ENCODE peak calls at places on chromosomes 5 and 9, in four cellular contexts. One of them, this sample, is unnamed.

GRCh38 chr5:149410071-149410470 is 31.0 kb upstream of the IL17B start:
- DNase-seq in osteocyte: no peak
- DNase-seq in psoas muscle: no peak
- DNase-seq in left lung: no peak
- DNase-seq in this sample: no peak

GRCh38 chr5:147509041-147509709 is 693 bp downstream of the DPYSL3 start:
- DNase-seq in osteocyte: peak
- DNase-seq in psoas muscle: peak
- DNase-seq in left lung: peak
- DNase-seq in this sample: no peak

GRCh38 chr5:128574041-128574440 is 36.0 kb upstream of the FBN2 start:
- DNase-seq in osteocyte: no peak
- DNase-seq in psoas muscle: no peak
- DNase-seq in left lung: no peak
- DNase-seq in this sample: no peak

GRCh38 chr5:159965031-159965837 is 43.7 kb upstream of the TTC1 start:
- DNase-seq in osteocyte: no peak
- DNase-seq in psoas muscle: peak
- DNase-seq in left lung: peak
- DNase-seq in this sample: peak

GRCh38 chr5:178434016-178434761 is 156.0 kb downstream of the COL23A1 start:
- DNase-seq in osteocyte: peak
- DNase-seq in psoas muscle: no peak
- DNase-seq in left lung: peak
- DNase-seq in this sample: no peak

GRCh38 chr5:131774652-131775367 is 22.0 kb downstream of the FNIP1 start:
- DNase-seq in osteocyte: no peak
- DNase-seq in psoas muscle: no peak
- DNase-seq in left lung: no peak
- DNase-seq in this sample: no peak

GRCh38 chr5:34574976-34575467 is 81.1 kb upstream of the RAI14 start:
- DNase-seq in osteocyte: no peak
- DNase-seq in psoas muscle: no peak
- DNase-seq in left lung: no peak
- DNase-seq in this sample: no peak

GRCh38 chr5:83720805-83721431 is at the start of gene HAPLN1:
- DNase-seq in osteocyte: no peak
- DNase-seq in psoas muscle: no peak
- DNase-seq in left lung: no peak
- DNase-seq in this sample: no peak

GRCh38 chr5:10541247-10541646 is 22.6 kb upstream of the ANKRD33B start:
- DNase-seq in osteocyte: no peak
- DNase-seq in psoas muscle: no peak
- DNase-seq in left lung: no peak
- DNase-seq in this sample: no peak

GRCh38 chr9:96646081-96646991 is 8.8 kb downstream of the PRXL2C start:
- DNase-seq in osteocyte: peak
- DNase-seq in psoas muscle: peak
- DNase-seq in left lung: peak
- DNase-seq in this sample: no peak

GRCh38 chr9:127067603-127068220 is 54.7 kb downstream of the ANGPTL2 start:
- DNase-seq in osteocyte: no peak
- DNase-seq in psoas muscle: no peak
- DNase-seq in left lung: no peak
- DNase-seq in this sample: no peak

DNA sequence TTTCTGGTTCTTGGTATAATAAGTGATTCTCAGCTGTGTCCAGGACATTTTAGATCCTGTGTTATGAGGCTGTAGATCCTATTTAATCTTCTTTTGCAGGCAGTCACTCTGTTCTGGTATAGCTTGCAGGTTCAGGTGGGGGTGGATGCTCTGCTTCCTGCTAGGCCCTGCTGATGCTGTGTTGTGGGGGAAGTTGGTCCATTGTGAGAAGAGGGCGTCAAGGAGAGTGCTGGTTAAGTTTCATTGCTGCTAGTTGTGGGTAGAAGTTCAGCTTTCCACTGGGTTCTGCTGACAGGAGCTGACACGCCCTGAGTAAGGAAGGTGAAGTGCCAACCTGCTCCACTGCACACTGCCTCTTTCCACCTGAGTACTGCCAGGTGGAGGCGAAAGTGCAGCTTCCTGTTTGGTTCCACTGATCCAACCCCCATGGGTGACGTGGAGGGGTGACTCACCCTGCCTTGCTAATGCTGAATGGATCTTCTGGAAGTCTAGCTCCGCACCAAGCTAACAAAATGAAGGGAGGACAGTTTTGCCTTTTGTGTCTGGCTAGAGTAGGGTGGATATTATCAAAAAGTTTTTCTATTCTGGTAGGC is 16.3 kb downstream of the NMRK1 start:
- DNase-seq in osteocyte: no peak
- DNase-seq in psoas muscle: no peak
- DNase-seq in left lung: peak
- DNase-seq in this sample: peak
- TF ChIP-seq CTCF in osteocyte: no peak
- TF ChIP-seq CTCF in psoas muscle: no peak
- TF ChIP-seq CTCF in left lung: no peak
- TF ChIP-seq CTCF in this sample: no peak

GRCh38 chr5:163436515-163436914 is 880 bp upstream of the CCNG1 start:
- DNase-seq in osteocyte: no peak
- DNase-seq in psoas muscle: no peak
- DNase-seq in left lung: no peak
- DNase-seq in this sample: no peak
- TF ChIP-seq CTCF in osteocyte: no peak
- TF ChIP-seq CTCF in psoas muscle: no peak
- TF ChIP-seq CTCF in left lung: no peak
- TF ChIP-seq CTCF in this sample: no peak

GRCh38 chr5:135355182-135355581 is 43.8 kb downstream of the MACROH2A1 start:
- DNase-seq in osteocyte: no peak
- DNase-seq in psoas muscle: no peak
- DNase-seq in left lung: no peak
- DNase-seq in this sample: no peak
- TF ChIP-seq CTCF in osteocyte: no peak
- TF ChIP-seq CTCF in psoas muscle: no peak
- TF ChIP-seq CTCF in left lung: no peak
- TF ChIP-seq CTCF in this sample: no peak

DNA sequence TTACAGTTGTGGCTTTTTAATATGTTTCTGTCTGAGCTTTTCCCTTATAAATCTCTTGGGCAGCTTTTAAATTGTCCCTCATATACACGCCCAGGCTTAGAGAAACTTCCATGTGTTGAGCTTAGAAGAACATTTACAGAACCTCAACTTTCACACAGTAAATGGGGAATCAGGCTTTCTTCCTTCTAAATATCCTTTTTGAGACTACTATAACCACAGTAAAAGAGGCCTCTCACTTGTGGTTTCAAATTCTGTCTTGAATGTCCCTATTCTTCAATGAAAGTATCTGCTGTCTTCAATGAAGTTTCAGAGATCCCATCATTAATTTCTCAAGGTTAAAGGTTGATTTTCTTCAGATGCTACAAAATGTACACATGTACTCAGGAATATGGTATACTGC is 588.6 kb upstream of the DMAC1 start:
- DNase-seq in osteocyte: no peak
- DNase-seq in psoas muscle: no peak
- DNase-seq in left lung: no peak
- DNase-seq in this sample: no peak
- TF ChIP-seq CTCF in osteocyte: no peak
- TF ChIP-seq CTCF in psoas muscle: no peak
- TF ChIP-seq CTCF in left lung: no peak
- TF ChIP-seq CTCF in this sample: no peak

GRCh38 chr5:112693301-112693700 is 44.4 kb upstream of the APC start:
- DNase-seq in osteocyte: no peak
- DNase-seq in psoas muscle: no peak
- DNase-seq in left lung: no peak
- DNase-seq in this sample: no peak

GRCh38 chr5:112692472-112692871 is 45.2 kb upstream of the APC start:
- DNase-seq in osteocyte: no peak
- DNase-seq in psoas muscle: no peak
- DNase-seq in left lung: no peak
- DNase-seq in this sample: no peak

GRCh38 chr5:112690605-112691340 is 46.9 kb upstream of the APC start:
- DNase-seq in osteocyte: no peak
- DNase-seq in psoas muscle: no peak
- DNase-seq in left lung: no peak
- DNase-seq in this sample: no peak

GRCh38 chr5:112691341-112691685 is 46.4 kb upstream of the APC start:
- DNase-seq in osteocyte: no peak
- DNase-seq in psoas muscle: no peak
- DNase-seq in left lung: no peak
- DNase-seq in this sample: no peak

GRCh38 chr5:112691758-112692157 is 45.9 kb upstream of the APC start:
- DNase-seq in osteocyte: no peak
- DNase-seq in psoas muscle: no peak
- DNase-seq in left lung: no peak
- DNase-seq in this sample: peak
- TF ChIP-seq CTCF in osteocyte: peak
- TF ChIP-seq CTCF in psoas muscle: no peak
- TF ChIP-seq CTCF in left lung: no peak
- TF ChIP-seq CTCF in this sample: peak

DNA sequence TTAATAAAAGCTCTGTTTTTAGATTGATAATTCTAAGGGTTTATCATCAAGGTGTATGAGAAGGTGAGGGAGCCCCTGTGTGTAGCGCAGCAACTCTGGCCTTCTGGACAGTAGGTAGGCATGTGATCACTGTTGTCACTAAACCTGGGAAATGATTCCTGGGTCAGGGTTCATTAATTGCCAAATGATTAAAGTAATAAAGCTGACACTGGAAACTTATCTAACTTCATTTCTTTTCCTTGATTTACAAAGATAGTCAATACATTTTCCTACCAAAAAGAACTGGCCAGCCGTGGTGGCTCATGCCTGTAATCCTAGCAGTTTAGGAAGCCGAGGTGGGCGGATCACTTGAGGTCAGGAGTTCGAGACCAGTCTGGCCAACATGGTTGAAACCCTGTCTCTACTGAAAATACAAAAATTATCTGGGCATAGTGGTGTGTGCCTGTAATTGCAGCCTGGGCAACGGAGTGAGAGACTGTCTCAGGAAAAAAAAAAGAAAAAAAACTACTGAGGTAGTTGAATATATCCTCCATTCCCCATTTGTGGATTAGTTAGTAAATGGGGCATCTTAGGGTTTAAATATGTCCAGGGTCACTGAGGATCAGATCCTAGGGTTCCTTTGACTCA is 2.4 kb downstream of the EHMT1 start:
- DNase-seq in osteocyte: no peak
- DNase-seq in psoas muscle: no peak
- DNase-seq in left lung: no peak
- DNase-seq in this sample: peak
- TF ChIP-seq CTCF in osteocyte: peak
- TF ChIP-seq CTCF in psoas muscle: peak
- TF ChIP-seq CTCF in left lung: no peak
- TF ChIP-seq CTCF in this sample: peak

GRCh38 chr5:141844414-141845097 is 33.7 kb downstream of the PCDH1 start:
- DNase-seq in osteocyte: no peak
- DNase-seq in psoas muscle: no peak
- DNase-seq in left lung: no peak
- DNase-seq in this sample: no peak

GRCh38 chr5:141843156-141843927 is 34.9 kb downstream of the PCDH1 start:
- DNase-seq in osteocyte: no peak
- DNase-seq in psoas muscle: no peak
- DNase-seq in left lung: no peak
- DNase-seq in this sample: no peak

GRCh38 chr5:141846031-141846430 is 32.2 kb downstream of the PCDH1 start:
- DNase-seq in osteocyte: no peak
- DNase-seq in psoas muscle: no peak
- DNase-seq in left lung: no peak
- DNase-seq in this sample: peak

GRCh38 chr5:141848771-141849370 is 29.3 kb downstream of the PCDH1 start:
- DNase-seq in osteocyte: no peak
- DNase-seq in psoas muscle: no peak
- DNase-seq in left lung: peak
- DNase-seq in this sample: peak

DNA sequence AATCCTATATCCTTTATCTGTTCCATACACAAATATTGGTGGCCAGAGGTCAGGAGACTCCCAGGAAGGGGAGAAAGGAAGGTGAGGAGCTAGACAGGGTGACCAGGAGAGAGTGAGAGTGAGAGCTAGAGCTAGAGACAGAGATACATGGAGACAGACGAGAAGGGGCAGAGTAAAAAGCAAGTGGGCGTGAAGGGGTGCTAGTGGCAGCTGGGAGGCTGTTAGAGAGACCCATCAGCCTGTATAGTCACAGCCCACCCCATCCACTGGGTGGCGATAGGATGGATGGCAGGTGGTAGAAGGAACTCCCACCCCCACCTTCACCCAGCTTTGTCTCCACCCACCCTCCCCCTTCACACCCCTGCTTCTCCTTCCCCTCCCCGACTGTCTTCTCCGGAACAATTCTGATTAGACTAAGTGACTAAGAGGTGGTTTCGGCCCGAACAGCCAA is 32.8 kb downstream of the PCDH1 start:
- DNase-seq in osteocyte: no peak
- DNase-seq in psoas muscle: no peak
- DNase-seq in left lung: no peak
- DNase-seq in this sample: peak
- TF ChIP-seq CTCF in osteocyte: no peak
- TF ChIP-seq CTCF in psoas muscle: no peak
- TF ChIP-seq CTCF in left lung: no peak
- TF ChIP-seq CTCF in this sample: peak

DNA sequence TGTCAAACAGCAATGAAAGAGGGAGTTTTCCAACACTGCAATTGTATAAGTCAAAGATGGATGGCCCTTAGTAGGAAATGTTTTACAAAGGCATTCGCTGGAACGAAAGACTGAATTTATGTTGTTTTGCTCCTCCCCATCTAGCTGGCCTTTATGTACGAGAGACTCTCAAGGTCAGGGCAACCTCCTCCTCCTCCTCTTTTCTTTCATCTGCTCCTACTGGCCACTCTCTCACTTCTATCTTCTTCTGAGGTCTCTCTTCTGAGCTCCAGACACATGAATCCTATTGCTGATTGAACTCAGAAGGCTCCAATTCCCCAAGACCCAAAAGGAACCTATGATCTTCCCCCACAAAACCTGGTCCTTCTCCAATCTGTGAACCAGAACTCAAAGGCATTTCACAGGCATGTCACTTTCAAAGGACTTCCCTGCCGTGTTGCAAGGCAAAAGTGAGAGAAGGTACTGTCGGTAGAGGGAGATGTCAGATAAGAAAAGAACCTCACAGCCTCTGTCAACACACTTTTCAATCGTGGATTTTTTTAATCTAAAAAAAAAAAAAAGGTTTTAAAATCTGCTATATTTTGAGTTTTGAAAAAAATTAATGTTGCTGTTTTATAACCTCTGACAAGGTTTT is 28.5 kb upstream of the PUM3 start:
- DNase-seq in osteocyte: no peak
- DNase-seq in psoas muscle: no peak
- DNase-seq in left lung: no peak
- DNase-seq in this sample: no peak
- TF ChIP-seq CTCF in osteocyte: peak
- TF ChIP-seq CTCF in psoas muscle: peak
- TF ChIP-seq CTCF in left lung: peak
- TF ChIP-seq CTCF in this sample: no peak